ENCODE peak calls at places on chromosomes 16 and 17, in five cellular contexts. B is heart left ventricle, U is tibial nerve, Y is SJSA1, Q is ovary. M is an unnamed sample.

GRCh38 chr16:56743840-56744239 is 13.9 kb downstream of the NUP93 start:
- DNase-seq in B (no peak), U (no peak), Y (peak; percentile 24), Q (no peak), M (peak; percentile 27)

GRCh38 chr17:18182978-18183333 is 672 bp upstream of the ALKBH5 start:
- DNase-seq in B (peak; percentile 95), U (peak; percentile 73), Y (no peak), Q (peak; percentile 94), M (peak; percentile 84)

GRCh38 chr17:28865946-28866752 is 11.3 kb downstream of the ERAL1 start:
- DNase-seq in B (peak; percentile 7), U (no peak), Y (peak; percentile 51), Q (no peak), M (no peak)

GRCh38 chr16:3906363-3906762 is 25.9 kb upstream of the CREBBP start:
- DNase-seq in B (no peak), U (no peak), Y (no peak), Q (no peak), M (no peak)

GRCh38 chr16:2614761-2615191 is 67.5 kb upstream of the KCTD5 start:
- DNase-seq in B (no peak), U (no peak), Y (no peak), Q (peak; percentile 17), M (peak; percentile 10)

GRCh38 chr17:2062571-2063183 is 7.8 kb downstream of the HIC1 start:
- DNase-seq in B (no peak), U (no peak), Y (no peak), Q (peak; percentile 73), M (no peak)

GRCh38 chr17:19619705-19620325 is 28.7 kb upstream of the ALDH3A2 start:
- DNase-seq in B (no peak), U (no peak), Y (no peak), Q (no peak), M (no peak)

GRCh38 chr16:49441366-49441780 is 67.8 kb downstream of the C16orf78 start:
- DNase-seq in B (peak; percentile 71), U (peak; percentile 15), Y (no peak), Q (peak; percentile 46), M (no peak)

GRCh38 chr16:23071202-23072083 is 77.8 kb downstream of the USP31 start:
- DNase-seq in B (no peak), U (no peak), Y (no peak), Q (peak; percentile 47), M (no peak)

GRCh38 chr16:51151951-51152663 is 1.0 kb upstream of the SALL1 start:
- DNase-seq in B (no peak), U (peak; percentile 17), Y (peak; percentile 99), Q (peak; percentile 92), M (peak; percentile 41)

GRCh38 chr17:67280279-67280678 is 35.3 kb upstream of the HELZ start:
- DNase-seq in B (no peak), U (peak; percentile 60), Y (no peak), Q (no peak), M (no peak)

GRCh38 chr16:57277586-57277985 is 6.9 kb downstream of the PLLP start:
- DNase-seq in B (peak; percentile 27), U (no peak), Y (peak; percentile 83), Q (no peak), M (no peak)

GRCh38 chr16:51762081-51762995 is 611.3 kb upstream of the SALL1 start:
- DNase-seq in B (peak; percentile 80), U (peak; percentile 64), Y (peak; percentile 74), Q (peak; percentile 90), M (peak; percentile 87)

GRCh38 chr16:83952940-83953795 is at the start of gene OSGIN1:
- DNase-seq in B (peak; percentile 93), U (peak; percentile 94), Y (peak; percentile 94), Q (peak; percentile 94), M (peak; percentile 97)

GRCh38 chr16:85302018-85302847 is 190.0 kb upstream of the CIBAR2 start:
- DNase-seq in B (no peak), U (no peak), Y (peak; percentile 37), Q (no peak), M (no peak)
- H3K27ac ChIP-seq in B (no peak overlapping the region), U (no peak overlapping the region), Y (no peak overlapping the region), Q (no peak overlapping the region), M (no peak overlapping the region)

GRCh38 chr17:16484445-16485169 is 7.4 kb downstream of the LRRC75A start:
- DNase-seq in B (no peak), U (no peak), Y (no peak), Q (peak; percentile 59), M (peak; percentile 54)

GRCh38 chr17:16491703-16492612 is at the start of gene LRRC75A:
- DNase-seq in B (peak; percentile 75), U (no peak), Y (no peak), Q (peak; percentile 72), M (peak; percentile 51)

GRCh38 chr17:16491131-16491702 is 776 bp downstream of the LRRC75A start:
- DNase-seq in B (no peak), U (no peak), Y (no peak), Q (peak; percentile 47), M (no peak)

GRCh38 chr17:16486373-16487250 is 5.4 kb downstream of the LRRC75A start:
- DNase-seq in B (peak; percentile 83), U (peak; percentile 73), Y (no peak), Q (peak; percentile 81), M (peak; percentile 83)

GRCh38 chr17:16488572-16488997 is 3.4 kb downstream of the LRRC75A start:
- DNase-seq in B (no peak), U (no peak), Y (no peak), Q (peak; percentile 73), M (peak; percentile 67)
- H3K27ac ChIP-seq in B (no peak overlapping the region), U (peak overlapping the region; percentile 84), Y (no peak overlapping the region), Q (no peak overlapping the region), M (peak overlapping the region; percentile 55)

DNA sequence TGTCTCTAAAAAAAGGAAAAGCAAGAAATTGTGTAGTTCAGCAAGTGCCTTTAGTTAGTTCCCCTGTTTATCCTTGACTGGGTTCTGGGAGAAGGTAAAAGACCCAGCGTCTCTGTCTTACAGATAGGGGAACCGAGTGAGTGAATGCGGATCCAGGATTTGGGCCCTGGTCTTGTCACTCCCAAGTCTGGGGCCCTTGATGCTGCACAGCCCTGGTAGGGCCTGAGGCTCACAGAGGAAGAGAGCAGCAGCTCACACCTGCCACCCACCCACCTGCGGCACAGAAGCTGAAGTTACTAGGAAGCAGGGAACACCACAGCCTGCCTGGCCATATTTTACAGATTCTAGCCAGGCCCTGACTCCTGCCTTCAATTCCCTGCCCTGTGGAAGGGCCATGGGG is 22.2 kb downstream of the LASP1 start:
- DNase-seq in B (no peak), U (no peak), Y (no peak), Q (no peak), M (no peak)
- H3K27ac ChIP-seq in B (no peak overlapping the region), U (peak overlapping the region; percentile 22), Y (no peak overlapping the region), Q (no peak overlapping the region), M (no peak overlapping the region)

GRCh38 chr16:89864421-89864820 is 9.0 kb upstream of the TCF25 start:
- DNase-seq in B (peak; percentile 9), U (no peak), Y (no peak), Q (no peak), M (no peak)
- H3K27ac ChIP-seq in B (peak overlapping the region; percentile 71), U (peak overlapping the region; percentile 30), Y (no peak overlapping the region), Q (no peak overlapping the region), M (peak overlapping the region; percentile 68)

GRCh38 chr17:38885728-38886642 is 16.1 kb downstream of the LASP1 start:
- DNase-seq in B (no peak), U (no peak), Y (no peak), Q (no peak), M (no peak)
- H3K27ac ChIP-seq in B (no peak overlapping the region), U (peak overlapping the region; percentile 90), Y (no peak overlapping the region), Q (no peak overlapping the region), M (no peak overlapping the region)

GRCh38 chr17:49699967-49700575 is 7.7 kb downstream of the SLC35B1 start:
- DNase-seq in B (no peak), U (no peak), Y (no peak), Q (no peak), M (no peak)

GRCh38 chr17:49703557-49704277 is 4.0 kb downstream of the SLC35B1 start:
- DNase-seq in B (no peak), U (no peak), Y (no peak), Q (no peak), M (peak; percentile 66)

GRCh38 chr17:49705254-49705653 is 2.5 kb downstream of the SLC35B1 start:
- DNase-seq in B (no peak), U (no peak), Y (no peak), Q (no peak), M (no peak)

GRCh38 chr17:49698005-49698404 is 9.8 kb downstream of the SLC35B1 start:
- DNase-seq in B (no peak), U (no peak), Y (no peak), Q (no peak), M (no peak)

DNA sequence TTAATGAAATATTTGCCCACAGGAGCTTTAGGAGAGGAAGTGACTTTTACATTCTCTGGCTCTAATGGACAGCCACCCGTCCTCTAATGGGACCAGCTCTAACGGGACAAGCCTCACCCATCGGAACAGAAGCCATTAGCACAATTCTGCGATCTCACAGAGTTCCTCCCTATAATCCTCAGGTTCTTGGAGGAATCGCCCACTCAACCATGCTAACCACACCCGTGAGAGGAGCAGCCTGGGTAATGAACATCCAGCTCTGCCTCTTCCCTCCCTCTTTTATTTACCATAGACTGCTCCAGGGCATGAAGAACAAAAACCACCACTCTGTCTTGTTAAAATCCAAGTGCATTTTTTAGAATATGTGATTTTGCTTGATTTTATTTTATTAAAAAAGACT is 6.8 kb downstream of the SLC35B1 start:
- DNase-seq in B (no peak), U (no peak), Y (no peak), Q (no peak), M (no peak)
- H3K27ac ChIP-seq in B (no peak overlapping the region), U (no peak overlapping the region), Y (no peak overlapping the region), Q (no peak overlapping the region), M (no peak overlapping the region)

GRCh38 chr17:42521666-42522262 is 14.3 kb upstream of the NAGLU start:
- DNase-seq in B (no peak), U (no peak), Y (no peak), Q (peak; percentile 74), M (peak; percentile 59)
- H3K27ac ChIP-seq in B (peak overlapping the region; percentile 87), U (peak overlapping the region; percentile 94), Y (peak overlapping the region; percentile 99), Q (peak overlapping the region; percentile 87), M (peak overlapping the region; percentile 93)

GRCh38 chr17:45942284-45942683 is 47.9 kb downstream of the MAPT start:
- DNase-seq in B (peak; percentile 85), U (peak; percentile 17), Y (no peak), Q (peak; percentile 54), M (peak; percentile 22)

GRCh38 chr17:45939398-45939797 is 45.0 kb downstream of the MAPT start:
- DNase-seq in B (no peak), U (no peak), Y (no peak), Q (no peak), M (no peak)

GRCh38 chr17:45940293-45940692 is 45.9 kb downstream of the MAPT start:
- DNase-seq in B (no peak), U (no peak), Y (no peak), Q (no peak), M (no peak)

GRCh38 chr17:45940826-45941225 is 46.5 kb downstream of the MAPT start:
- DNase-seq in B (no peak), U (peak; percentile 36), Y (no peak), Q (no peak), M (peak; percentile 77)

DNA sequence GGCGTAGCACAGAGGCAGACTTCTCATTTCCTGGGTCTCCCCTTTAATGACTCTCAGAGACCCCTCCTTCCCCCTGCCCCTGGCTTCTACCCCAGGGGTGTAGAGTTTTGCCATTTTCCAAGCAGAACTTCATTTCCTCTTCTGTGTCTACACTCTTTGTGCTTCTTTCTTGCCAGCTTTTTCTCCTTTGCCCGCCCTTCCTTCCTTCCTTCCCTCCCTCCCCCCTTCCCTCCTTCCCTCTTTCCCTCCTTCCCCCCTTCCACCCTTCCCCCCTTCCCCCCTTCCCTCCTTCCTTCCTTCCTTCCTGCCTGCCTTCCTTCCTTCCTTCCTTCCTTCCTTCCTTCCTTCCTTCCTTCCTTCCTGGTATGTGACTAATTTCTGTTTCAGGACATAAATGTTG is 47.0 kb downstream of the MAPT start:
- DNase-seq in B (no peak), U (no peak), Y (no peak), Q (no peak), M (no peak)
- H3K27ac ChIP-seq in B (peak overlapping the region; percentile 19), U (peak overlapping the region; percentile 54), Y (no peak overlapping the region), Q (no peak overlapping the region), M (peak overlapping the region; percentile 30)

GRCh38 chr17:806346-807145 is 24.4 kb downstream of the MRM3 start:
- DNase-seq in B (no peak), U (no peak), Y (no peak), Q (no peak), M (no peak)
- H3K27ac ChIP-seq in B (no peak overlapping the region), U (no peak overlapping the region), Y (no peak overlapping the region), Q (no peak overlapping the region), M (no peak overlapping the region)

M was measured in testis.